ENCODE peak calls at places on chromosomes 12 and 14, in five cellular contexts. B, A, E, F and J are unnamed samples.

GRCh38 chr14:55781046-55781445 is 201.0 kb downstream of the KTN1 start:
- DNase-seq in B (no peak), A (no peak), E (no peak), F (no peak), J (no peak)

GRCh38 chr12:104297477-104298113 is 5.9 kb upstream of the EID3 start:
- DNase-seq in B (no peak), A (no peak), E (no peak), F (no peak), J (no peak)

GRCh38 chr14:104983231-104983721 is 2.3 kb upstream of the CLBA1 start:
- DNase-seq in B (no peak), A (no peak), E (no peak), F (no peak), J (no peak)

GRCh38 chr14:95199298-95199983 is 42.1 kb upstream of the DICER1 start:
- DNase-seq in B (no peak), A (no peak), E (no peak), F (no peak), J (no peak)

GRCh38 chr14:20732950-20733650 is 12.6 kb upstream of the EDDM3A start:
- DNase-seq in B (no peak), A (no peak), E (no peak), F (no peak), J (no peak)

GRCh38 chr14:99774526-99775307 is 18.5 kb upstream of the EML1 start:
- DNase-seq in B (no peak), A (no peak), E (peak; percentile 56), F (no peak), J (no peak)

GRCh38 chr12:11580125-11580751 is 69.2 kb upstream of the ETV6 start:
- DNase-seq in B (no peak), A (peak; percentile 62), E (no peak), F (peak; percentile 74), J (no peak)

GRCh38 chr14:90599748-90600507 is 203.1 kb downstream of the CALM1 start:
- DNase-seq in B (no peak), A (no peak), E (no peak), F (peak; percentile 17), J (no peak)

DNA sequence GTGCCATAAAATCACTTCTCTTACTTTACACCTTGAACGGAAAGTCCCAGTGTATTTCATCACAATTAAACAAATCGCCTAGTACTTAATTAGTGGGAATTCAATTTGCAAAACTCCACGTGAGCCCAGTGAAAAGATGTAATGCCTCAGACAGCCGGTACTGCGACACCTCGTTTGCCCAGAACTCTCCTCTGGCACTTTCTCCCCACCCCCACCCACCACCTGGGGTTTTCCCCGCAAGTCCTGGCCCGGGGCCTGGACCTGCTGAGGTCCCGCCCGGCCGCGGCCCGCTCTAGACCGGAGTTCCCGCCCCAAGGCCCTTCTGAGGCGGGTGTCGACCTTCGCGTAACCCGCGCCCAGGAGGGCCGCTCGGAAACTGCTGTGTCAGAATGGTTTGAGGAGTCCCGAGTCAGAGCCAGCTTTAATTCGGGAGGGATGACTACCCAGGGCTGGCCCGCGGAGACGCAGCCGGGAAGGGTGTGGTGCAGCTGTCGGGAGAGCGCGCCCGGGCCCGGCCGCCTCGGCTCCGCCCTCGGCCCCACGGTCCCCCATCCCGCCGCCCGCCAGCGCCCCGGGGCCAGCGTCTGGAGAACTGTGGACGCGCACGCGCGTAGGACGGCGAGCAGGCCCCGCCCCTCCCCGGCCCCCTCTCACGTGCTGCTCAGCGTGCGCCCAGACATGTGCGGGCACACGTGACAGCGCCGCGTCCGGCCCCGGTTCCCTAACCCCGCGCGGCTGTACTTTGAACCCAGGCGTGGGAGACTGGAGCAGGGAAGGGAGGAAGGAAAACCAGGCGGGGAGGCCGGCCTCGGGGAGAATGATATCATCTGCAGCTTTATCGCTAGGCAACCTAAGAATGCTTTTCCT is 10.8 kb downstream of the BHLHE41 start:
- DNase-seq in B (peak; percentile 93), A (peak; percentile 64), E (peak; percentile 95), F (peak; percentile 86), J (peak; percentile 86)
- TF ChIP-seq CTCF in B (no peak), A (peak; percentile 28), E (peak; percentile 45), F (no peak), J (no peak)

GRCh38 chr14:103739466-103739792 is 23.8 kb downstream of the ZFYVE21 start:
- DNase-seq in B (no peak), A (no peak), E (no peak), F (no peak), J (no peak)
- TF ChIP-seq CTCF in B (no peak), A (no peak), E (no peak), F (no peak), J (no peak)

DNA sequence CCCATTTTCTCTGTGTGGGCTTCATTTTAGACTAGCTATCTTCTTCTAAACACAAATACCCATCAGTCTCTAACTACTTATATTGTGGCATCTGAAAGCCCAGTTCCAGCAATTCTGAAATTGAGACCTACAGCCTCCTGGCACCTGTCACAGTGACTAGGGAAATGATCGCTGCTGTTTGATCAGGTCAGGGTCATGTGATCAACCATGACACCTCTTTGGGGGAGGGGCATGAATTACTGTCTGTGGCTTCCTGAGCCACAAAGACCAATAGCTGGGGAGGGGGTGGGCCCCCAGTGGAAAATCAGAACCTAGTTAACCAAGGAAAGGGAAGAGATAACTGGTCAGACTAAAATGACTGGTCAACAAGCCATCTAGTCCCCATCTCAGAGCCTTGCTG is 14.1 kb downstream of the WSCD2 start:
- DNase-seq in B (no peak), A (no peak), E (no peak), F (no peak), J (no peak)
- TF ChIP-seq CTCF in B (no peak), A (no peak), E (no peak), F (no peak), J (no peak)

DNA sequence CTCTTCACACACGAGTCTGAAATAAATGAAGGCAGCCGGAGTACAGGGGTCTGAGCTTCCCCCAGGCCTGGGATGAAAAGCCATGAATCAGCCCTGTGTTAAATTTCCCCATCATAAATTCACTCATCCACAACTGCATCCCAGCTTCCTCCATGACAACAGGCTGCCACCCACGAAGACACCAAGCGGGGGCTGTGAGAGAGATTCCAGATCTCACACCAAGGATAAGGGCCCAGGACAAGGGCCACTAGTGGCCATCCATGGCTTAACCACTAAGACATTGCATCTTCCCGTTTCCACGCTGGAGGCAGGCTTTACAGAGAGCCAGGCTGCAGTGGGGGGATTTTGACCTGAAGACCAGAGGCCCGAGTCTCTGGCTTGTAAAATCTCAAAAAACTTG is 94.0 kb upstream of the NCOR2 start:
- DNase-seq in B (no peak), A (no peak), E (no peak), F (no peak), J (no peak)
- TF ChIP-seq CTCF in B (no peak), A (no peak), E (no peak), F (peak; percentile 8), J (no peak)

DNA sequence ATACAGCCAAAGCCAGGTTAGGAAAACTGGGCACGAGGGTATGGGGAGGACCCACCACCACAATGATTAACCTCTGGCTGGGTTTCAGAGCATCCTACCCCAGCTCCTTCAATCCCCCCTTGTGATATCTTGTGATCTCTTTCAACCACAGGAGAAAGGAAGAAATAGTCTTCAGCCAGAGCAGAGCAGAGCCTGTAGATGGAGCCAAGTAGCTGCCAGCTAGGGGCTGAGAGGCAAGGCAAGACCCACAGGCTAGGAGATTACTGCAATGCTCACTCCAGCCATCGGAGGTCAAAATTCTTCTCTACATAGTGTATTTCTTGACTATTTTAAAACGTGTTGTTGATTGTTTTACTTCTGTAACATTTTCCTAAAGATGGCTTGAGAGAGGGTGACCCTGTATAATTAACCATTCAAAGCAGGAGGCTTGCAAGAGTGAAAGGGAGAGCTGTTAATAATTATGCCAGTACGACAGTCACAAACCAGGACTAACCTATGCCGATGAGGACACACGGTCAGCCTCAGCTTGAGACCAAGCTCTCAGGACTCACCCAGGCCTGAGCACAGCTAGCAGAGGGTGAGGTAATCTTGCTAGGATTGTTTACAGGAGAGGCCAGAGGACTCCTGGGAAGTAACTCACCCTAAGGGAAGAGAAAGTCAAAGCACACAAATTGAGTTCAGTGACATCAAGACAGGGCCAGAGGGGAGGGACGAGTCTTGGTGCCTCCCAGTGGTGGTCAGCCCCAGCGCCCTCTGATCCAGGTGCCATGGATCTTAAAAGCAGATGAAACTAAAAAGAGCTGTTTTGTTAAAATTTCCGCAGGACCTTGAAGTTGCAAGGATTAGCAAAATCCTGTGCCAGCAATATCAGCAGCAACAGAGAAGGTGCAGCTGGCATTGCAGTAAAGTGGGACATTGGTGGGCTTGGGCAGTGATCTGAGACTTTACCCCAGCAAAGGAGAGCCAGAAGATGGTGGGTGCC is 29.8 kb upstream of the CDKN3 start:
- DNase-seq in B (no peak), A (no peak), E (no peak), F (peak; percentile 59), J (no peak)
- TF ChIP-seq CTCF in B (peak; percentile 27), A (peak; percentile 78), E (peak; percentile 55), F (peak; percentile 59), J (peak; percentile 38)